ENCODE peak calls at places on chromosomes 13 and 19, in four cellular contexts. B is brain microvascular endothelial cell, P is mesenchymal stem cell, Q is aorta. C is an unnamed sample.
A peak's percentile ranks its signal among the peaks of the same experiment; 100 is the strongest.

GRCh38 chr13:34772881-34773280 is 169.2 kb upstream of the NBEA start:
- DNase-seq in Q (no peak), B (no peak), P (no peak), C (no peak)

GRCh38 chr19:33373701-33374405 is at the start of gene CEBPG:
- DNase-seq in P (peak; percentile 70), B (no peak), Q (peak; percentile 65), C (peak; percentile 60)

GRCh38 chr13:76687467-76687866 is 198.7 kb downstream of the KCTD12 start:
- DNase-seq in B (no peak), P (no peak), Q (no peak), C (no peak)

GRCh38 chr13:114132419-114133121 is at the start of gene RASA3:
- DNase-seq in P (peak; percentile 83), Q (peak; percentile 87), B (peak; percentile 52), C (peak; percentile 88)

GRCh38 chr13:37202264-37202663 is 96.8 kb upstream of the CSNK1A1L start:
- DNase-seq in P (peak; percentile 8), B (no peak), Q (no peak), C (no peak)

GRCh38 chr13:33289966-33290365 is 4.4 kb upstream of the STARD13 start:
- DNase-seq in Q (no peak), B (no peak), P (no peak), C (no peak)

GRCh38 chr13:95292622-95293021 is 8.6 kb downstream of the ABCC4 start:
- DNase-seq in B (no peak), P (no peak), Q (no peak), C (no peak)

GRCh38 chr13:37211542-37211941 is 106.1 kb upstream of the CSNK1A1L start:
- DNase-seq in B (no peak), P (no peak), Q (no peak), C (no peak)

GRCh38 chr19:34120846-34121639 is 51.3 kb upstream of the LSM14A start:
- DNase-seq in B (peak; percentile 61), Q (no peak), P (peak; percentile 54), C (peak; percentile 18)

GRCh38 chr19:52935434-52935833 is 12.2 kb upstream of the ZNF888 start:
- DNase-seq in P (peak; percentile 62), B (peak; percentile 43), Q (no peak), C (no peak)

GRCh38 chr13:72565893-72566292 is 161.5 kb downstream of the MZT1 start:
- DNase-seq in B (peak; percentile 11), Q (no peak), P (peak; percentile 47), C (no peak)

GRCh38 chr19:1243768-1244692 is 2.5 kb downstream of the ATP5F1D start:
- DNase-seq in Q (peak; percentile 93), P (peak; percentile 83), B (peak; percentile 65), C (peak; percentile 84)

GRCh38 chr19:35436477-35437141 is 11.4 kb upstream of the FFAR2 start:
- DNase-seq in P (peak; percentile 88), B (no peak), Q (no peak), C (peak; percentile 29)

GRCh38 chr19:34306213-34306661 is 51.9 kb downstream of the GARRE1 start:
- DNase-seq in B (no peak), Q (no peak), P (no peak), C (no peak)

GRCh38 chr13:48501705-48502104 is 31.2 kb downstream of the RCBTB2 start:
- DNase-seq in P (no peak), B (no peak), Q (no peak), C (no peak)

GRCh38 chr19:38837656-38838121 is 6.1 kb upstream of the ECH1 start:
- DNase-seq in B (no peak), P (no peak), Q (no peak), C (no peak)

GRCh38 chr13:79621902-79622301 is 140.9 kb downstream of the NDFIP2 start:
- DNase-seq in B (no peak), Q (no peak), P (no peak), C (no peak)

GRCh38 chr13:37700887-37701286 is 102.3 kb upstream of the POSTN start:
- DNase-seq in P (no peak), Q (no peak), B (peak; percentile 36), C (no peak)

GRCh38 chr13:39556856-39557255 is 46.1 kb downstream of the LHFPL6 start:
- DNase-seq in P (no peak), Q (no peak), B (no peak), C (no peak)

GRCh38 chr13:112587359-112587766 is 590 bp downstream of the TUBGCP3 start:
- DNase-seq in Q (peak; percentile 93), B (peak; percentile 74), P (peak; percentile 92), C (peak; percentile 89)

GRCh38 chr19:11448410-11448809 is 13.0 kb downstream of the PRKCSH start:
- DNase-seq in B (no peak), P (no peak), Q (no peak), C (no peak)

GRCh38 chr13:20439261-20439660 is 86.4 kb downstream of the CRYL1 start:
- DNase-seq in Q (no peak), P (no peak), B (no peak), C (no peak)

GRCh38 chr13:20442798-20443381 is 82.8 kb downstream of the CRYL1 start:
- DNase-seq in B (no peak), P (no peak), Q (no peak), C (no peak)

GRCh38 chr13:20441879-20442278 is 83.8 kb downstream of the CRYL1 start:
- DNase-seq in Q (no peak), P (no peak), B (no peak), C (no peak)

GRCh38 chr13:20442370-20442769 is 83.3 kb downstream of the CRYL1 start:
- DNase-seq in Q (no peak), P (no peak), B (no peak), C (no peak)

GRCh38 chr13:20441066-20441465 is 84.6 kb downstream of the CRYL1 start:
- DNase-seq in P (no peak), Q (no peak), B (no peak), C (no peak)
- H3K27ac ChIP-seq in P (no peak overlapping the region), Q (no peak overlapping the region), B (no peak overlapping the region), C (no peak overlapping the region)

GRCh38 chr13:109645831-109646230 is 140.6 kb downstream of the IRS2 start:
- DNase-seq in Q (no peak), P (no peak), B (peak; percentile 29), C (no peak)
- H3K27ac ChIP-seq in Q (no peak overlapping the region), P (no peak overlapping the region), B (no peak overlapping the region), C (no peak overlapping the region)

GRCh38 chr19:43625918-43626579 is 6.6 kb upstream of the ZNF428 start:
- DNase-seq in P (no peak), Q (no peak), B (no peak), C (no peak)

GRCh38 chr19:43624933-43625332 is 5.5 kb upstream of the ZNF428 start:
- DNase-seq in Q (peak; percentile 77), P (peak; percentile 37), B (no peak), C (peak; percentile 29)

GRCh38 chr19:43622956-43623355 is 3.5 kb upstream of the ZNF428 start:
- DNase-seq in B (no peak), P (no peak), Q (no peak), C (no peak)

GRCh38 chr19:43622070-43622469 is 2.6 kb upstream of the ZNF428 start:
- DNase-seq in Q (no peak), P (no peak), B (no peak), C (no peak)

GRCh38 chr19:43623889-43624670 is 4.7 kb upstream of the ZNF428 start:
- DNase-seq in Q (no peak), P (no peak), B (no peak), C (no peak)
- H3K27ac ChIP-seq in Q (no peak overlapping the region), P (no peak overlapping the region), B (no peak overlapping the region), C (no peak overlapping the region)

GRCh38 chr13:27960362-27961226 is 8.5 kb downstream of the CDX2 start:
- DNase-seq in B (peak; percentile 34), P (peak; percentile 85), Q (no peak), C (peak; percentile 77)

GRCh38 chr13:27962128-27962841 is 6.8 kb downstream of the CDX2 start:
- DNase-seq in Q (no peak), B (no peak), P (no peak), C (no peak)

GRCh38 chr13:27962982-27963381 is 6.1 kb downstream of the CDX2 start:
- DNase-seq in B (no peak), P (no peak), Q (no peak), C (no peak)

GRCh38 chr13:27959976-27960361 is 9.1 kb downstream of the CDX2 start:
- DNase-seq in P (no peak), B (no peak), Q (no peak), C (no peak)

GRCh38 chr13:27961227-27962085 is 7.7 kb downstream of the CDX2 start:
- DNase-seq in B (no peak), P (no peak), Q (no peak), C (no peak)
- H3K27ac ChIP-seq in B (no peak overlapping the region), P (no peak overlapping the region), Q (no peak overlapping the region), C (no peak overlapping the region)

GRCh38 chr19:2722541-2723344 is 1.6 kb upstream of the DIRAS1 start:
- DNase-seq in B (peak; percentile 67), Q (peak; percentile 90), P (peak; percentile 77), C (no peak)
- H3K27ac ChIP-seq in B (no peak overlapping the region), Q (no peak overlapping the region), P (no peak overlapping the region), C (no peak overlapping the region)

GRCh38 chr13:73714522-73714921 is 419.7 kb downstream of the KLF12 start:
- DNase-seq in Q (no peak), P (no peak), B (no peak), C (no peak)

GRCh38 chr13:73718248-73718647 is 416.0 kb downstream of the KLF12 start:
- DNase-seq in P (no peak), Q (no peak), B (no peak), C (no peak)

GRCh38 chr13:73717632-73718031 is 416.6 kb downstream of the KLF12 start:
- DNase-seq in Q (no peak), B (peak; percentile 85), P (peak; percentile 48), C (no peak)

GRCh38 chr13:73715114-73715909 is 418.9 kb downstream of the KLF12 start:
- DNase-seq in Q (no peak), B (no peak), P (no peak), C (no peak)

GRCh38 chr13:73715910-73716257 is 418.3 kb downstream of the KLF12 start:
- DNase-seq in P (no peak), Q (no peak), B (no peak), C (no peak)
- H3K27ac ChIP-seq in P (no peak overlapping the region), Q (no peak overlapping the region), B (no peak overlapping the region), C (no peak overlapping the region)

C was measured in WERI-Rb-1.